ENCODE peak calls at places on chromosomes 11 and 22, in seven cellular contexts. M, U, J, I, W, Y and N are unnamed samples.

GRCh38 chr22:39528080-39528661 is 4.4 kb downstream of the RPS19BP1 start:
- DNase-seq in W (no peak), M (peak), Y (no peak), I (no peak), U (peak), J (peak), N (no peak)

GRCh38 chr22:31346733-31347250 is 646 bp upstream of the PATZ1 start:
- DNase-seq in U (peak), Y (no peak), J (peak), W (peak), M (peak), I (peak), N (no peak)

GRCh38 chr11:112822478-112823274 is 138.5 kb upstream of the NCAM1 start:
- DNase-seq in W (no peak), Y (peak), J (no peak), M (peak), U (no peak), I (no peak), N (no peak)

GRCh38 chr22:49154433-49154832 is 673.2 kb downstream of the BRD1 start:
- DNase-seq in U (no peak), M (no peak), J (no peak), Y (no peak), I (no peak), W (no peak), N (peak)

GRCh38 chr22:41512421-41513194 is 31.7 kb downstream of the POLR3H start:
- DNase-seq in M (peak), J (no peak), W (no peak), U (no peak), Y (peak), I (no peak), N (no peak)

GRCh38 chr11:47327025-47327424 is 25.5 kb downstream of the MYBPC3 start:
- DNase-seq in W (no peak), I (no peak), J (no peak), Y (no peak), U (no peak), M (no peak), N (no peak)

GRCh38 chr11:29773656-29774264 is 243.1 kb downstream of the KCNA4 start:
- DNase-seq in J (no peak), I (no peak), W (no peak), U (no peak), M (no peak), Y (no peak), N (no peak)

GRCh38 chr11:40219401-40219800 is 1240.1 kb downstream of the LRRC4C start:
- DNase-seq in J (no peak), W (no peak), Y (no peak), M (no peak), U (no peak), I (no peak), N (no peak)

GRCh38 chr11:60705895-60706294 is 6.5 kb downstream of the MS4A8 start:
- DNase-seq in J (no peak), Y (no peak), U (no peak), I (no peak), M (no peak), W (no peak), N (no peak)

GRCh38 chr11:76740772-76741171 is 42.4 kb upstream of the TSKU start:
- DNase-seq in J (no peak), I (no peak), W (no peak), M (no peak), U (no peak), Y (no peak), N (no peak)

GRCh38 chr11:85740464-85741400 is 54.7 kb upstream of the CCDC89 start:
- DNase-seq in U (no peak), J (no peak), I (no peak), W (no peak), M (no peak), Y (no peak), N (no peak)

GRCh38 chr22:42925598-42925997 is 68.5 kb upstream of the ARFGAP3 start:
- DNase-seq in W (peak), U (no peak), Y (no peak), M (no peak), I (no peak), J (no peak), N (no peak)

GRCh38 chr22:22593964-22594656 is 35.0 kb upstream of the PRAME start:
- DNase-seq in W (no peak), M (peak), U (peak), I (peak), J (peak), Y (peak), N (no peak)

GRCh38 chr11:130545449-130546072 is 97.1 kb downstream of the ADAMTS15 start:
- DNase-seq in W (no peak), U (no peak), I (no peak), Y (no peak), M (no peak), J (no peak), N (no peak)

GRCh38 chr11:67303989-67304411 is 670 bp downstream of the SSH3 start:
- DNase-seq in M (no peak), W (peak), U (peak), J (peak), Y (peak), I (peak), N (peak)

GRCh38 chr11:10303558-10304363 is 1.1 kb upstream of the ADM start:
- DNase-seq in U (no peak), J (peak), W (no peak), I (peak), Y (peak), M (no peak), N (no peak)

GRCh38 chr11:78019808-78020207 is 3.3 kb downstream of the KCTD14 start:
- DNase-seq in W (no peak), M (no peak), J (no peak), I (no peak), Y (no peak), U (no peak), N (no peak)

GRCh38 chr11:43904737-43905515 is 24.3 kb downstream of the ALKBH3 start:
- DNase-seq in U (no peak), Y (no peak), I (no peak), M (no peak), J (no peak), W (no peak), N (no peak)

GRCh38 chr11:75184757-75185156 is 33.9 kb downstream of the SLCO2B1 start:
- DNase-seq in M (no peak), J (no peak), U (no peak), Y (no peak), W (no peak), I (no peak), N (no peak)

GRCh38 chr11:78586452-78587046 is 11.9 kb upstream of the NARS2 start:
- DNase-seq in Y (no peak), M (no peak), I (no peak), J (no peak), U (no peak), W (no peak), N (no peak)

GRCh38 chr11:76919887-76920746 is 59.4 kb downstream of the ACER3 start:
- DNase-seq in U (peak), I (peak), M (peak), J (peak), Y (peak), W (peak), N (no peak)

GRCh38 chr11:123235117-123235686 is 40.2 kb upstream of the CLMP start:
- DNase-seq in Y (peak), I (peak), M (peak), U (peak), W (no peak), J (peak), N (no peak)

GRCh38 chr11:16460508-16460907 is 104.2 kb upstream of the SOX6 start:
- DNase-seq in J (no peak), W (no peak), I (no peak), U (no peak), Y (no peak), M (no peak), N (no peak)

GRCh38 chr11:109421981-109422590 is at the start of gene C11orf87:
- DNase-seq in Y (peak), M (peak), W (peak), J (no peak), I (no peak), U (no peak), N (no peak)

GRCh38 chr11:120511116-120511803 is at the start of gene GRIK4:
- DNase-seq in U (peak), Y (peak), I (peak), J (peak), M (peak), W (peak), N (peak)

GRCh38 chr11:46711288-46711687 is 7.7 kb upstream of the F2 start:
- DNase-seq in Y (no peak), W (no peak), I (no peak), M (no peak), J (no peak), U (no peak), N (no peak)

GRCh38 chr11:45301537-45302246 is 15.6 kb upstream of the SYT13 start:
- DNase-seq in U (no peak), Y (no peak), J (no peak), I (no peak), W (no peak), M (no peak), N (no peak)

GRCh38 chr11:66288138-66288865 is 641 bp downstream of the YIF1A start:
- DNase-seq in U (peak), M (no peak), Y (peak), I (peak), W (no peak), J (peak), N (no peak)

GRCh38 chr11:59776210-59777066 is 21.3 kb downstream of the STX3 start:
- DNase-seq in J (no peak), Y (no peak), I (peak), W (no peak), U (peak), M (no peak), N (no peak)

GRCh38 chr11:64156235-64157011 is 9.5 kb downstream of the MACROD1 start:
- DNase-seq in W (no peak), I (no peak), M (peak), Y (no peak), U (no peak), J (no peak), N (no peak)

GRCh38 chr22:47328550-47329243 is 566.2 kb downstream of the TBC1D22A start:
- DNase-seq in J (no peak), M (peak), U (no peak), I (peak), Y (no peak), W (no peak), N (no peak)

GRCh38 chr22:38205261-38206128 is 3.7 kb downstream of the MAFF start:
- DNase-seq in M (no peak), W (no peak), Y (no peak), J (peak), U (no peak), I (peak), N (no peak)

GRCh38 chr11:9703280-9703679 is 39.4 kb downstream of the SWAP70 start:
- DNase-seq in W (no peak), U (no peak), Y (no peak), J (peak), I (no peak), M (no peak), N (no peak)

GRCh38 chr22:28023774-28024173 is 104.7 kb upstream of the PITPNB start:
- DNase-seq in I (no peak), W (no peak), U (no peak), Y (no peak), J (no peak), M (no peak), N (no peak)

GRCh38 chr11:129364143-129364654 is 11.4 kb upstream of the BARX2 start:
- DNase-seq in J (peak), Y (peak), U (peak), M (peak), W (peak), I (peak), N (no peak)

GRCh38 chr11:16986434-16987204 is 27.6 kb downstream of the PLEKHA7 start:
- DNase-seq in I (peak), Y (no peak), J (peak), U (peak), W (peak), M (no peak), N (no peak)

GRCh38 chr22:46054091-46054877 is 77.3 kb upstream of the WNT7B start:
- DNase-seq in Y (no peak), I (peak), W (no peak), J (peak), M (peak), U (peak), N (peak)

GRCh38 chr22:46051646-46052045 is 74.7 kb upstream of the WNT7B start:
- DNase-seq in J (peak), W (peak), U (no peak), Y (no peak), M (peak), I (no peak), N (peak)

GRCh38 chr22:46052331-46052771 is 75.4 kb upstream of the WNT7B start:
- DNase-seq in M (peak), W (peak), J (peak), U (no peak), Y (no peak), I (no peak), N (peak)

GRCh38 chr22:46053563-46054090 is 76.7 kb upstream of the WNT7B start:
- DNase-seq in M (peak), U (peak), J (peak), I (peak), Y (no peak), W (peak), N (peak)

GRCh38 chr22:46052801-46053562 is 76.0 kb upstream of the WNT7B start:
- DNase-seq in W (peak), J (peak), M (peak), Y (no peak), I (peak), U (peak), N (peak)
- TF ChIP-seq CTCF in W (no peak), J (no peak), M (no peak), Y (no peak), I (no peak), U (no peak), N (no peak)

GRCh38 chr11:68825603-68826002 is 16.1 kb downstream of the CPT1A start:
- DNase-seq in J (peak), U (peak), Y (peak), I (peak), W (peak), M (no peak), N (no peak)
- TF ChIP-seq CTCF in J (no peak), U (no peak), Y (peak), I (peak), W (peak), M (no peak), N (peak)

DNA sequence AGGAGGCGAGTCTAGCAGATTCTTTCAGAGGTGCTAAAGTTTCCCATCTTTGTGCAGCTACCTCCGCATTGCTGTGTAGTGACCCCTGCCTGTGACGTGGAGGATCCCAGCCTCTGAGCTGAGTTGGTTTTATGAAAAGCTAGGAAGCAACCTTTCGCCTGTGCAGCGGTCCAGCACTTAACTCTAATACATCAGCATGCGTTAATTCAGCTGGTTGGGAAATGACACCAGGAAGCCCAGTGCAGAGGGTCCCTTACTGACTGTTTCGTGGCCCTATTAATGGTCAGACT is 8.9 kb upstream of the SAMM50 start:
- DNase-seq in J (no peak), M (no peak), Y (no peak), W (no peak), U (no peak), I (no peak), N (peak)
- TF ChIP-seq CTCF in J (no peak), M (peak), Y (peak), W (no peak), U (no peak), I (no peak), N (no peak)

GRCh38 chr11:35470616-35471015 is 51.3 kb upstream of the SLC1A2 start:
- DNase-seq in J (no peak), I (no peak), U (no peak), M (no peak), W (no peak), Y (peak), N (no peak)
- TF ChIP-seq CTCF in J (no peak), I (no peak), U (no peak), M (no peak), W (no peak), Y (no peak), N (no peak)

GRCh38 chr22:50271519-50271970 is 1.4 kb upstream of the MAPK11 start:
- DNase-seq in Y (peak), J (peak), M (peak), W (peak), I (peak), U (no peak), N (no peak)
- TF ChIP-seq CTCF in Y (peak), J (no peak), M (no peak), W (no peak), I (no peak), U (no peak), N (peak)

DNA sequence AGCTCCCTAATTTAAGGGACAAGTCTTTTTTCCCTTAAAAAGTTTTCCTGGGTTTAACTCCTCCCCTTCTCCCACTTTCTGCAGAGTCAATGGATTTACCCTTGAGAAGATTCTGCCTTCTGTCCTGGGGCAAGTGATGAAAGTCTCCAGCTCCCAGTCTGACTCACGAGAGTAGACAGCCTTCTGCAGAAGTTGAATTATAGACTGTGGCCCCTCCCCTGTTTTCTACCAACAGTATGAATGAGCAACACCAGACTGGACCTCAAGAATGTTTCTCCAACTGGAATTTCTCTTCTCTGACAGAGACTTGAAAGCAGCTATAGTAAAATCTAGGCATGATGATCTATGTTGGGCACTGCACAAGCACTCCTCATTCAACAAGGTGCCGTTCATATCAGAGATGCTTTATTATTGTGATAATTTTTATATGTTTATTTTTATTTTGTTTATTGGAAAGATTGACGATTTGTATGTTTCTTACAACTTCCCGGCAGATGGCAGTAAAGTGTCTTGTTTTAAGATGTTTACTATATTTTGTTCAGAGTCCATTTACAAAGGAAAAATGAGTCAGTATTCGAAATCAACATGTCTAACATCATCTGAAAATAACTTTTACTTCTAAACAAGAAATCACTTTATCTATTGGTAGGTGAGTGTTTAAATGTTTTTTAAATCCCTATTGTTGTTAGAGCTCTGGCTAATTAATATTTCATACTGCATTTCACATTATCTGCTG is 56.6 kb downstream of the LMO2 start:
- DNase-seq in W (no peak), M (no peak), U (no peak), J (no peak), I (no peak), Y (no peak), N (no peak)
- TF ChIP-seq CTCF in W (peak), M (peak), U (no peak), J (peak), I (no peak), Y (no peak), N (peak)

DNA sequence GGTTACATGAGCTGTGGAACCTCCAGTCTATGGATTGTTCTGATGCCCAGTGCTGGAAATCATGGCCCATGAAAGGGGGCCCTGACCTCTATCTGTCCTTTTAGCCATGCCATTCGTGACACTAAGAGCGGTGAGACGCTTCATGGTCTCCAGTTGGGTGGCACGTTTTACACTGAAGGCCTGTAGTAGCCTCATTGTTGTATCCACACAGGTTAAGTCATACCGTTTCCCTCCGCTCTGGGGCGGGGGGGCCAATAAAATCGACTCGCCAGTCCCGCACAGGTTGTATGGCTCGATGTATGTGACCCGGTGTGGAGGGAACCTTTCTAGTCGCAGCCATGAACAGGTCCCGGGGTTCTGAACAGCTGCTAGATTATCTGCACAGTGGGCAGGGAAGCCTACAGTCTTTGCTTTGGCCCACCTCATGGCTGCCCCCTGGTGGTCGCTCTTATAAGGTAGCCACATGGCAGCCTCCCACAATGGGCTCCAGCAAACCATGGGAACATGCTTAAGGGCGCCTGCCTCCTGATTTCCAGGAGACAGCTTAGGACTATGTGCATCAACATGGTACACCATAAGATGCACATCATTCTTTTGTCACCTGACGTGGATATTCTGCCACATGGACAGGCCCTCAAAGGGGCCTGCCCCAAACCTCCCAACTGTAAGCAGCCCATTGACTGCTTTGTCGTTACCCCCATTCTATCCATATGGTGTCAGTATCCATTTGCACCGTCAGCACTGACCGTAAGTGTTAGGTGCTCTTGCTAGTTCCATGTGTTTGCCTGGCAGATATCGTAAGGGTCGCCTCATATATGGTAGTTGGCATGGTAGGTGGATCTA is 19.7 kb upstream of the APOL3 start:
- DNase-seq in M (peak), J (peak), I (peak), Y (peak), W (peak), U (peak), N (no peak)
- TF ChIP-seq CTCF in M (peak), J (peak), I (peak), Y (peak), W (peak), U (peak), N (peak)